ENCODE peak calls at places on chromosomes 12 and 14, in six cellular contexts. S is PC-9; O is posterior vena cava; Q is left cardiac atrium; C is activated CD4-positive, CD25-positive, alpha-beta regulatory T cell treated with anti-CD3 and anti-CD28 coated beads, Interleukin-2, amount 50 U/mL, for 16 hours; X is stimulated activated CD4-positive, alpha-beta T cell treated with anti-CD3 and anti-CD28 coated beads, Interleukin-15, amount 100 ng/mL, for 48 hours. D is an unnamed sample.

GRCh38 chr14:22174412-22174811 is 414.6 kb downstream of the DAD1 start:
- DNase-seq in C (no peak), Q (no peak), O (no peak), S (no peak), X (no peak), D (no peak)

GRCh38 chr14:67253076-67253635 is 11.9 kb downstream of the PALS1 start:
- DNase-seq in C (no peak), S (no peak), X (no peak), Q (no peak), O (no peak), D (no peak)

GRCh38 chr12:123757555-123757954 is 4.5 kb upstream of the DNAH10 start:
- DNase-seq in X (no peak), O (peak; percentile 87), C (no peak), Q (no peak), S (no peak), D (no peak)

GRCh38 chr12:65330341-65330740 is 51.9 kb downstream of the MSRB3 start:
- DNase-seq in O (no peak), C (no peak), X (no peak), S (no peak), Q (no peak), D (peak; percentile 31)

GRCh38 chr12:132194056-132194455 is 49.8 kb downstream of the NOC4L start:
- DNase-seq in Q (no peak), C (no peak), S (no peak), X (no peak), O (no peak), D (no peak)

GRCh38 chr14:79332504-79333197 is 878.7 kb downstream of the DIO2 start:
- DNase-seq in X (no peak), Q (no peak), C (no peak), S (no peak), O (no peak), D (no peak)

GRCh38 chr14:97931273-97931672 is 1134.1 kb downstream of the VRK1 start:
- DNase-seq in S (no peak), C (no peak), O (no peak), X (no peak), Q (no peak), D (no peak)

GRCh38 chr12:29771786-29772185 is 12.0 kb downstream of the TMTC1 start:
- DNase-seq in O (no peak), X (no peak), C (no peak), Q (no peak), S (no peak), D (no peak)

GRCh38 chr14:86865934-86866333 is 1127.0 kb downstream of the GALC start:
- DNase-seq in O (no peak), X (no peak), C (no peak), Q (no peak), S (no peak), D (no peak)

GRCh38 chr12:1591029-1591428 is 3.4 kb downstream of the FBXL14 start:
- DNase-seq in X (no peak), C (peak; percentile 14), S (peak; percentile 26), Q (no peak), O (no peak), D (peak; percentile 51)

D was measured in endothelial cell of umbilical vein.